ENCODE peak calls at places on chromosomes 16 and 17, in eight cellular contexts. One of them, this sample, is unnamed.

GRCh38 chr17:81165246-81166032 is at the start of gene PVALEF:
- DNase-seq in ACHN: no peak
- DNase-seq in GM04503: no peak
- DNase-seq in T-helper 2 cell: no peak
- DNase-seq in GM13977: no peak
- DNase-seq in HCT116: no peak
- DNase-seq in neural progenitor cell: peak; percentile 71
- DNase-seq in activated CD4-positive, alpha-beta T cell treated with anti-CD3 and anti-CD28 coated beads, Interleukin-2, amount 50 U/mL, for 1 hour: no peak
- DNase-seq in this sample: peak; percentile 33

GRCh38 chr17:41058741-41059140 is 1.2 kb downstream of the KRTAP2-3 start:
- DNase-seq in ACHN: no peak
- DNase-seq in GM04503: no peak
- DNase-seq in T-helper 2 cell: no peak
- DNase-seq in GM13977: no peak
- DNase-seq in HCT116: no peak
- DNase-seq in neural progenitor cell: no peak
- DNase-seq in activated CD4-positive, alpha-beta T cell treated with anti-CD3 and anti-CD28 coated beads, Interleukin-2, amount 50 U/mL, for 1 hour: no peak
- DNase-seq in this sample: no peak

GRCh38 chr17:180380-181212 is 854 bp downstream of the DOC2B start:
- DNase-seq in ACHN: no peak
- DNase-seq in GM04503: no peak
- DNase-seq in T-helper 2 cell: no peak
- DNase-seq in GM13977: no peak
- DNase-seq in HCT116: no peak
- DNase-seq in neural progenitor cell: peak; percentile 69
- DNase-seq in activated CD4-positive, alpha-beta T cell treated with anti-CD3 and anti-CD28 coated beads, Interleukin-2, amount 50 U/mL, for 1 hour: no peak
- DNase-seq in this sample: peak; percentile 55

GRCh38 chr16:79320956-79321355 is 279.6 kb downstream of the MAF start:
- DNase-seq in ACHN: no peak
- DNase-seq in GM04503: no peak
- DNase-seq in T-helper 2 cell: no peak
- DNase-seq in GM13977: no peak
- DNase-seq in HCT116: no peak
- DNase-seq in neural progenitor cell: no peak
- DNase-seq in activated CD4-positive, alpha-beta T cell treated with anti-CD3 and anti-CD28 coated beads, Interleukin-2, amount 50 U/mL, for 1 hour: no peak
- DNase-seq in this sample: no peak

GRCh38 chr17:42131971-42132370 is 9.4 kb downstream of the HSPB9 start:
- DNase-seq in ACHN: no peak
- DNase-seq in GM04503: no peak
- DNase-seq in T-helper 2 cell: no peak
- DNase-seq in GM13977: no peak
- DNase-seq in HCT116: no peak
- DNase-seq in neural progenitor cell: no peak
- DNase-seq in activated CD4-positive, alpha-beta T cell treated with anti-CD3 and anti-CD28 coated beads, Interleukin-2, amount 50 U/mL, for 1 hour: no peak
- DNase-seq in this sample: no peak

GRCh38 chr17:61449707-61450640 is 2.2 kb upstream of the TBX4 start:
- DNase-seq in ACHN: no peak
- DNase-seq in GM04503: no peak
- DNase-seq in T-helper 2 cell: no peak
- DNase-seq in GM13977: peak; percentile 9
- DNase-seq in HCT116: no peak
- DNase-seq in neural progenitor cell: no peak
- DNase-seq in activated CD4-positive, alpha-beta T cell treated with anti-CD3 and anti-CD28 coated beads, Interleukin-2, amount 50 U/mL, for 1 hour: no peak
- DNase-seq in this sample: no peak

GRCh38 chr17:57899822-57900221 is 50.0 kb upstream of the MRPS23 start:
- DNase-seq in ACHN: peak; percentile 33
- DNase-seq in GM04503: no peak
- DNase-seq in T-helper 2 cell: no peak
- DNase-seq in GM13977: no peak
- DNase-seq in HCT116: no peak
- DNase-seq in neural progenitor cell: no peak
- DNase-seq in activated CD4-positive, alpha-beta T cell treated with anti-CD3 and anti-CD28 coated beads, Interleukin-2, amount 50 U/mL, for 1 hour: no peak
- DNase-seq in this sample: peak; percentile 82

GRCh38 chr17:9646556-9646905 is 1.2 kb downstream of the USP43 start:
- DNase-seq in ACHN: peak; percentile 9
- DNase-seq in GM04503: no peak
- DNase-seq in T-helper 2 cell: no peak
- DNase-seq in GM13977: no peak
- DNase-seq in HCT116: no peak
- DNase-seq in neural progenitor cell: peak; percentile 52
- DNase-seq in activated CD4-positive, alpha-beta T cell treated with anti-CD3 and anti-CD28 coated beads, Interleukin-2, amount 50 U/mL, for 1 hour: no peak
- DNase-seq in this sample: no peak

GRCh38 chr17:32498362-32498761 is 11.6 kb downstream of the CDK5R1 start:
- DNase-seq in ACHN: no peak
- DNase-seq in GM04503: no peak
- DNase-seq in T-helper 2 cell: no peak
- DNase-seq in GM13977: no peak
- DNase-seq in HCT116: no peak
- DNase-seq in neural progenitor cell: no peak
- DNase-seq in activated CD4-positive, alpha-beta T cell treated with anti-CD3 and anti-CD28 coated beads, Interleukin-2, amount 50 U/mL, for 1 hour: no peak
- DNase-seq in this sample: no peak

GRCh38 chr16:15782573-15783365 is 74.1 kb downstream of the MYH11 start:
- DNase-seq in ACHN: no peak
- DNase-seq in GM04503: no peak
- DNase-seq in T-helper 2 cell: no peak
- DNase-seq in GM13977: no peak
- DNase-seq in HCT116: no peak
- DNase-seq in neural progenitor cell: peak; percentile 90
- DNase-seq in activated CD4-positive, alpha-beta T cell treated with anti-CD3 and anti-CD28 coated beads, Interleukin-2, amount 50 U/mL, for 1 hour: no peak
- DNase-seq in this sample: no peak

GRCh38 chr17:50501054-50501453 is 7.2 kb upstream of the MYCBPAP start:
- DNase-seq in ACHN: peak; percentile 52
- DNase-seq in GM04503: no peak
- DNase-seq in T-helper 2 cell: no peak
- DNase-seq in GM13977: no peak
- DNase-seq in HCT116: peak; percentile 50
- DNase-seq in neural progenitor cell: no peak
- DNase-seq in activated CD4-positive, alpha-beta T cell treated with anti-CD3 and anti-CD28 coated beads, Interleukin-2, amount 50 U/mL, for 1 hour: peak; percentile 30
- DNase-seq in this sample: peak; percentile 67

GRCh38 chr16:83348991-83349390 is 458.8 kb upstream of the HSBP1 start:
- DNase-seq in ACHN: no peak
- DNase-seq in GM04503: no peak
- DNase-seq in T-helper 2 cell: no peak
- DNase-seq in GM13977: no peak
- DNase-seq in HCT116: no peak
- DNase-seq in neural progenitor cell: no peak
- DNase-seq in activated CD4-positive, alpha-beta T cell treated with anti-CD3 and anti-CD28 coated beads, Interleukin-2, amount 50 U/mL, for 1 hour: no peak
- DNase-seq in this sample: no peak

GRCh38 chr17:50682441-50682840 is 25.3 kb downstream of the ANKRD40 start:
- DNase-seq in ACHN: no peak
- DNase-seq in GM04503: no peak
- DNase-seq in T-helper 2 cell: no peak
- DNase-seq in GM13977: no peak
- DNase-seq in HCT116: no peak
- DNase-seq in neural progenitor cell: no peak
- DNase-seq in activated CD4-positive, alpha-beta T cell treated with anti-CD3 and anti-CD28 coated beads, Interleukin-2, amount 50 U/mL, for 1 hour: no peak
- DNase-seq in this sample: no peak

GRCh38 chr17:80955078-80955477 is 36.6 kb upstream of the CHMP6 start:
- DNase-seq in ACHN: no peak
- DNase-seq in GM04503: no peak
- DNase-seq in T-helper 2 cell: no peak
- DNase-seq in GM13977: no peak
- DNase-seq in HCT116: no peak
- DNase-seq in neural progenitor cell: no peak
- DNase-seq in activated CD4-positive, alpha-beta T cell treated with anti-CD3 and anti-CD28 coated beads, Interleukin-2, amount 50 U/mL, for 1 hour: no peak
- DNase-seq in this sample: no peak

GRCh38 chr17:19003966-19004600 is 481 bp downstream of the FAM83G start:
- DNase-seq in ACHN: peak; percentile 53
- DNase-seq in GM04503: no peak
- DNase-seq in T-helper 2 cell: no peak
- DNase-seq in GM13977: peak; percentile 75
- DNase-seq in HCT116: no peak
- DNase-seq in neural progenitor cell: peak; percentile 70
- DNase-seq in activated CD4-positive, alpha-beta T cell treated with anti-CD3 and anti-CD28 coated beads, Interleukin-2, amount 50 U/mL, for 1 hour: peak; percentile 38
- DNase-seq in this sample: peak; percentile 55

This sample was measured in body of pancreas.